ENCODE peak calls at places on chromosome 13, in eight cellular contexts. A, Z, Y, G, D, I, W and H are unnamed samples.
A peak's percentile ranks its signal among the peaks of the same experiment; 100 is the strongest.

GRCh38 chr13:112053744-112054615 is 13.0 kb upstream of the SOX1 start:
- DNase-seq in W (no peak), D (no peak), Y (no peak), Z (no peak), G (no peak), A (peak; percentile 50), I (peak; percentile 65), H (no peak)

GRCh38 chr13:63578796-63579195 is 2163.1 kb upstream of the PCDH20 start:
- DNase-seq in I (no peak), Z (no peak), W (no peak), D (no peak), Y (no peak), A (no peak), G (no peak), H (no peak)

GRCh38 chr13:97231832-97232201 is 9.7 kb downstream of the MBNL2 start:
- DNase-seq in Z (no peak), A (no peak), G (no peak), W (no peak), I (no peak), D (no peak), Y (no peak), H (no peak)

GRCh38 chr13:83941669-83942335 is 59.5 kb upstream of the SLITRK1 start:
- DNase-seq in I (peak; percentile 44), Z (no peak), A (peak; percentile 39), W (no peak), D (no peak), Y (no peak), G (no peak), H (no peak)

GRCh38 chr13:44618326-44618725 is 42.2 kb upstream of the TSC22D1 start:
- DNase-seq in A (no peak), G (no peak), Z (no peak), D (no peak), I (no peak), Y (no peak), W (no peak), H (no peak)

GRCh38 chr13:90415902-90416301 is 931.6 kb upstream of the MIR17HG start:
- DNase-seq in I (no peak), Y (no peak), A (no peak), Z (no peak), D (no peak), G (no peak), W (no peak), H (no peak)

GRCh38 chr13:76745246-76746200 is 140.7 kb downstream of the KCTD12 start:
- DNase-seq in A (peak; percentile 15), G (no peak), D (no peak), Z (no peak), W (no peak), Y (no peak), I (no peak), H (no peak)

GRCh38 chr13:101231751-101232428 is 184.4 kb downstream of the NALCN start:
- DNase-seq in A (no peak), I (no peak), Z (no peak), W (no peak), Y (no peak), D (no peak), G (peak; percentile 52), H (no peak)

GRCh38 chr13:83730674-83731073 is 151.6 kb downstream of the SLITRK1 start:
- DNase-seq in Z (no peak), W (no peak), Y (no peak), I (no peak), A (peak; percentile 2), G (no peak), D (no peak), H (no peak)

GRCh38 chr13:111850976-111851375 is 216.0 kb upstream of the SOX1 start:
- DNase-seq in G (no peak), Y (no peak), Z (no peak), W (no peak), A (no peak), D (no peak), I (no peak), H (no peak)

GRCh38 chr13:49300716-49301589 is 53.2 kb downstream of the CDADC1 start:
- DNase-seq in Y (peak; percentile 42), I (peak; percentile 73), D (peak; percentile 74), A (peak; percentile 87), G (peak; percentile 66), W (peak; percentile 76), Z (peak; percentile 63), H (peak; percentile 90)

GRCh38 chr13:72677431-72677830 is 50.0 kb downstream of the MZT1 start:
- DNase-seq in A (no peak), D (no peak), Z (no peak), Y (no peak), G (no peak), I (no peak), W (peak; percentile 26), H (no peak)

GRCh38 chr13:31350560-31350959 is 150.8 kb downstream of the B3GLCT start:
- DNase-seq in A (peak; percentile 33), Z (no peak), G (no peak), Y (no peak), D (no peak), I (no peak), W (no peak), H (no peak)

GRCh38 chr13:24135674-24136300 is 24.7 kb upstream of the SPATA13 start:
- DNase-seq in Y (no peak), G (no peak), I (no peak), Z (peak; percentile 48), A (no peak), W (no peak), D (no peak), H (no peak)

GRCh38 chr13:97125810-97126738 is 96.1 kb upstream of the MBNL2 start:
- DNase-seq in D (peak; percentile 64), G (no peak), Z (peak; percentile 61), Y (no peak), A (no peak), I (no peak), W (no peak), H (no peak)

GRCh38 chr13:68234278-68234677 is 1004.1 kb upstream of the PCDH9 start:
- DNase-seq in I (peak; percentile 36), A (peak; percentile 43), Z (peak; percentile 15), G (no peak), Y (no peak), W (peak; percentile 15), D (peak; percentile 7), H (no peak)

GRCh38 chr13:93496985-93497673 is 270.5 kb downstream of the GPC6 start:
- DNase-seq in W (peak; percentile 77), A (no peak), D (peak; percentile 40), G (no peak), I (peak; percentile 11), Z (no peak), Y (no peak), H (no peak)

GRCh38 chr13:48653074-48654054 is at the start of gene CYSLTR2:
- DNase-seq in D (peak; percentile 55), Z (no peak), A (peak; percentile 52), G (no peak), W (peak; percentile 32), Y (no peak), I (peak; percentile 6), H (no peak)

GRCh38 chr13:75550159-75550567 is 572 bp downstream of the UCHL3 start:
- DNase-seq in Y (peak; percentile 56), D (peak; percentile 75), G (peak; percentile 22), I (peak; percentile 10), A (peak; percentile 23), W (peak; percentile 50), Z (peak; percentile 75), H (peak; percentile 32)

GRCh38 chr13:30353601-30354000 is 46.2 kb upstream of the KATNAL1 start:
- DNase-seq in G (no peak), Z (no peak), I (no peak), Y (no peak), A (no peak), W (no peak), D (no peak), H (no peak)

GRCh38 chr13:19810996-19811881 is 28.5 kb upstream of the PSPC1 start:
- DNase-seq in A (no peak), G (no peak), D (no peak), I (no peak), Z (no peak), W (no peak), Y (no peak), H (no peak)

DNA sequence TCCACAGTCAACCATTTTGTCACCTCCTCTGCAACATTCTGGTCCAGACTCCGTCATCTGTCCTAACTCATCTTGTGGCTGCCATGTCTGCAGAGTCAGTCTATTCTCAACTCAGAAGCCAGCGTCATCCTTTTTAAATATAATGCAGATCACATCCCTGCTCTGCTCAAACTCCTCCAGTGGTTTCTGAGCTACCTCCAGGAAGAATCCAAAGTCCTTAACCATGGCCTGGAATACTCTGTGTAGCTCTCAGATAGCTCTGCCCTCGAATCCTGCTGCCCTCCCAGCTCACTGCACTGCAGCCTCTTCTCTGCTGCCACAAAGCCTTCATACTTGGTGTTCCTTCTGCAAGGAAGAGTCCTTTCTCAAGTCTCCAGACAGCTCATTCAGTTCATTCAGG is 190.8 kb downstream of the FOXO1 start:
- DNase-seq in A (no peak), W (no peak), Y (no peak), Z (no peak), D (no peak), G (no peak), I (no peak), H (no peak)
- H3K4me1 ChIP-seq in A (peaks cover 13% of the 10 kb centered on the region), W (peaks cover 5% of the 10 kb centered on the region), Y (no peaks in the 10 kb centered on the region), Z (peaks cover 4% of the 10 kb centered on the region), D (peaks cover 13% of the 10 kb centered on the region), G (no peaks in the 10 kb centered on the region), I (peaks cover 10% of the 10 kb centered on the region), H (peaks cover 68% of the 10 kb centered on the region)

DNA sequence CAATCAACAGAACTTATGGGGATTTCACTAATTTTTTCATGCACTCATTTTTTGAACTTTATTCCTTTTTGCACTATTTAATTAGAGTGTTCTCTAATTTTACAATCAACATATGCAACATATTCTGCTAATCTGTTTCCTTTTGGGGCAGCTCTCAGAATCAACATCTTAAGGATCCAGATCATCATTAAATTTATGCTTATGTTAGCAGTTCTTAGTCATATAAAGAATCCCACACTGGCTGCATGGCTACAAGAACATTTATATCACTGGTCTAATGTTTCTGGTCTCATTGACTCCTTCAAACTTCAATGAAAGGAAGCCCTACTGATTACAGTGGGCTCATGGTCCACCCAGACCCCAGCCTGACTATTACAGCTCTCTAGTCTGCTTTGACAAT is 245.2 kb downstream of the RBM26 start:
- DNase-seq in G (no peak), W (no peak), Z (no peak), D (no peak), A (no peak), I (no peak), Y (no peak), H (no peak)
- TF ChIP-seq EZH2phosphoT487 in G (no peak), W (no peak), Z (no peak), D (no peak), A (no peak), I (no peak), Y (no peak), H (no peak)

GRCh38 chr13:74000906-74001305 is 133.3 kb downstream of the KLF12 start:
- DNase-seq in A (no peak), I (no peak), Z (no peak), W (no peak), Y (no peak), G (no peak), D (no peak), H (no peak)
- TF ChIP-seq CTCF in A (no peak), I (no peak), Z (no peak), W (no peak), Y (no peak), G (no peak), D (no peak), H (no peak)

DNA sequence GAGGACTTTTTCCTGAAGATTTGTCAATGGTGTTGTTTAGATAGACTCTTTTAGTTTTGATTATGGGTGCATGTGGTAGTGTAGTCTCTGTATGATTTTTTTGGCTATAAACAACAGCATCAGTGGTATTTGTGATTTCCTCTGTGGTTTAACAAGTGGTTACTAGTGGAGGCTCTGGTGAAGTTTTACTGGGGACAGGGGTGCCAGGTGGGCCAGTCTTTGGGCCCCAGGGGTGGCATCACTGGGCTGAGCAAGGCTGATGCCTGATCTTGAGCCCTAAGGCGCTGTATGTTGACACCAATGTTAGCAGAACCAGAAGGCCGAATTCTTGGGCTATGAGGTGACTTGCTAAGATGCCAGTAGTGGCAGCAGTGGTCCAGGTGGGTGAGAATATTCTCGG is 811.4 kb downstream of the DACH1 start:
- DNase-seq in W (no peak), I (no peak), G (no peak), A (no peak), Y (no peak), D (no peak), Z (no peak), H (no peak)
- H3K4me1 ChIP-seq in W (no peaks in the 10 kb centered on the region), I (no peaks in the 10 kb centered on the region), G (no peaks in the 10 kb centered on the region), A (peaks cover 5% of the 10 kb centered on the region), Y (no peaks in the 10 kb centered on the region), D (no peaks in the 10 kb centered on the region), Z (no peaks in the 10 kb centered on the region), H (peaks cover 5% of the 10 kb centered on the region)